ENCODE peak calls at places on chromosomes 13 and 19, in five cellular contexts. X is aorta, H is trophoblast cell, V is ascending aorta, B is right cardiac atrium. P is an unnamed sample.
A peak's percentile ranks its signal among the peaks of the same experiment; 100 is the strongest.

GRCh38 chr19:3932931-3933810 is at the start of gene NMRK2:
- DNase-seq in X (no peak), V (no peak), B (peak; percentile 58), H (peak; percentile 46), P (peak; percentile 66)

GRCh38 chr19:45474191-45474940 is 6.6 kb downstream of the FOSB start:
- DNase-seq in B (no peak), X (no peak), H (peak; percentile 94), V (no peak), P (no peak)

GRCh38 chr13:32224916-32225315 is 90.2 kb downstream of the ZAR1L start:
- DNase-seq in X (no peak), H (no peak), B (no peak), V (no peak), P (no peak)

GRCh38 chr19:48859711-48860572 is 8.5 kb downstream of the PLEKHA4 start:
- DNase-seq in B (no peak), X (peak; percentile 62), V (no peak), H (peak; percentile 98), P (peak; percentile 20)

GRCh38 chr19:49875801-49876421 is 1.2 kb downstream of the AKT1S1 start:
- DNase-seq in X (peak; percentile 83), H (peak; percentile 39), B (peak; percentile 72), V (no peak), P (peak; percentile 64)

GRCh38 chr13:75486654-75487053 is 4.7 kb upstream of the TBC1D4 start:
- DNase-seq in B (no peak), V (no peak), H (no peak), X (no peak), P (no peak)

GRCh38 chr13:30739646-30740642 is 4.6 kb downstream of the ALOX5AP start:
- DNase-seq in H (peak; percentile 64), V (no peak), B (no peak), X (no peak), P (no peak)

GRCh38 chr13:72218966-72219365 is 352.0 kb upstream of the DACH1 start:
- DNase-seq in V (no peak), B (no peak), X (no peak), H (no peak), P (no peak)

GRCh38 chr13:61094865-61095264 is 320.8 kb downstream of the PCDH20 start:
- DNase-seq in X (no peak), H (no peak), V (no peak), B (no peak), P (no peak)

GRCh38 chr19:40493778-40494177 is 27.0 kb downstream of the SPTBN4 start:
- DNase-seq in B (no peak), X (no peak), V (no peak), H (no peak), P (no peak)

GRCh38 chr13:33347866-33348265 is 62.3 kb upstream of the STARD13 start:
- DNase-seq in B (no peak), H (no peak), X (peak; percentile 50), V (no peak), P (no peak)

GRCh38 chr13:77374339-77374738 is 47.4 kb upstream of the MYCBP2 start:
- DNase-seq in H (no peak), X (no peak), V (no peak), B (no peak), P (no peak)

GRCh38 chr13:96532804-96533203 is 442.9 kb downstream of the HS6ST3 start:
- DNase-seq in V (no peak), H (no peak), X (no peak), B (no peak), P (no peak)

GRCh38 chr13:47351798-47352197 is 454.9 kb upstream of the HTR2A start:
- DNase-seq in X (no peak), H (no peak), V (no peak), B (no peak), P (no peak)

GRCh38 chr13:42746846-42747245 is 34.5 kb upstream of the FAM216B start:
- DNase-seq in X (no peak), V (no peak), H (no peak), B (no peak), P (no peak)

GRCh38 chr19:33508009-33508408 is 13.6 kb downstream of the PEPD start:
- DNase-seq in X (no peak), B (no peak), H (no peak), V (no peak), P (no peak)

GRCh38 chr13:67204731-67205130 is 25.4 kb downstream of the PCDH9 start:
- DNase-seq in B (no peak), X (no peak), V (no peak), H (no peak), P (no peak)

GRCh38 chr13:101190976-101191375 is 225.3 kb downstream of the NALCN start:
- DNase-seq in V (no peak), X (no peak), H (no peak), B (no peak), P (no peak)

GRCh38 chr19:44748426-44749254 is at the start of gene BCL3:
- DNase-seq in X (peak; percentile 87), B (peak; percentile 89), V (no peak), H (peak; percentile 53), P (peak; percentile 82)

GRCh38 chr13:25738342-25738771 is 313.5 kb downstream of the SHISA2 start:
- DNase-seq in X (no peak), H (no peak), V (no peak), B (no peak), P (no peak)

GRCh38 chr19:49425922-49426592 is 869 bp downstream of the GFY start:
- DNase-seq in X (no peak), V (no peak), H (no peak), B (no peak), P (no peak)

GRCh38 chr13:106103779-106104178 is 431.7 kb downstream of the EFNB2 start:
- DNase-seq in H (no peak), B (no peak), V (no peak), X (no peak), P (no peak)

GRCh38 chr19:16160943-16161560 is 12.3 kb downstream of the CIB3 start:
- DNase-seq in B (no peak), X (no peak), H (peak; percentile 25), V (no peak), P (no peak)

GRCh38 chr19:47511128-47511517 is 3.7 kb downstream of the NAPA start:
- DNase-seq in B (no peak), V (no peak), H (no peak), X (no peak), P (peak; percentile 63)

GRCh38 chr13:48221301-48222190 is 11.5 kb upstream of the ITM2B start:
- DNase-seq in X (no peak), H (no peak), V (no peak), B (no peak), P (no peak)

GRCh38 chr13:91278888-91279287 is 68.6 kb upstream of the MIR17HG start:
- DNase-seq in V (no peak), X (no peak), H (no peak), B (no peak), P (no peak)

GRCh38 chr13:20173121-20173746 is 12.4 kb upstream of the GJA3 start:
- DNase-seq in X (no peak), V (no peak), B (no peak), H (no peak), P (no peak)

GRCh38 chr19:45439569-45440258 is 16.0 kb upstream of the ERCC1 start:
- DNase-seq in V (peak; percentile 52), X (peak; percentile 92), B (peak; percentile 88), H (peak; percentile 80), P (peak; percentile 90)

DNA sequence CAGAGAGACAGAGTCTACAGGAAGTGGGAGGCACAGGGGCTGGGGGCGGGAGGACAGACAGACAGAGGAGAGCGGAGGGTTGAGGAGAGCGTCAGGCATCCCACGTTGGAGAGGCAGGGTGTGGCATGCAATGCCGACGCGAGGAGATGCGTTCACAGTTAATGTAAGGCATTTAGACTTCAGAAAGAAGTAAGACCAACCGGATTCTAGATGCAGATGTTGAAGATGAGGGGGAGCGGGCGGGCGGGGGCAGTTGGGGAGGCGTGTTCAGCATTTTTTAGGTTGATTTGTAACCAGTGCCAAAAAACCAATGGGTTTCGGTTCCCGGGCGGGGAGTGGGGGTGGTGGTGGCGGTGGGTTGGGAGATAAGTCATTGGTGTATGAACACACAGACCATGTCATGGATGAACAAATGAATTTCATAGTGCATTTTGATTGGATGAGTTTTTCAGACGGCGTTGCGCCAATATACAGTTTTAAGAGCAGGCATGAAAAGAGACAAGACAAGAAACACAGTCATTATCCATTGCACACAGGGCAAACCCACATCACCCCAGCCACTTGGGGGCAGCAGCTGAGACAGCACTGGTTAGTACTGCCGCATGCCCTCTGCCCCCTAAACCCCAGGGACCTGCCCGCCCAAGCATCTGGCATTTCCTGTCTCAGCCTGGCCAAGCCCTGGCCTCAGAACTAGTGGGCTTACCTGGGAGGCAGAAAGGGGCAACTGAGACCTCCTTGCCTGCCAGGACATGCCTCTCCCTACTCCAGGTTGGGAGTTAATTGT is 91.3 kb downstream of the IER2 start:
- DNase-seq in H (no peak), X (no peak), B (no peak), V (no peak), P (no peak)
- H3K27me3 ChIP-seq in H (no peaks in the 10 kb centered on the region), X (no peaks in the 10 kb centered on the region), B (no peaks in the 10 kb centered on the region), V (no peaks in the 10 kb centered on the region), P (peaks cover 13% of the 10 kb centered on the region)

DNA sequence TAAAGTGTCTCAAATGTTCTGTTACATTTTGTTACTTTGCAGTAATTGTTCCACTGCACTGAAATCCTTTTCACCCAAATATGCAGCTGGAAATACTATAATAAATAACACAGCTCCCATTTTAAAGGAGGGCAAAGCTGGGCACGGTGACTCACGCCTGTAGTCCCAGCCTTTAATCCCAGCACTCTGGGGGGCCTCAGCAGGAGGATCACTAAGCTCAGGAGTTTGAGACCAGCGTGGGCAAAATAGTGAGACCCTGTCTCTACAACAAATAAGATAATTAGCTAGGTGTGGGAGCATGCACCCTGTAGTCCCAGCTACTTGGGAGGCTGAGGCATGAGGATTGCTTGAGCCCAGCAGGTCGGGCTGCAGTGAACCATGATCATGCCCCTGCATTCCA is 7.5 kb upstream of the UBAC2 start:
- DNase-seq in H (no peak), B (no peak), X (no peak), V (no peak), P (no peak)
- H3K27me3 ChIP-seq in H (no peaks in the 10 kb centered on the region), B (no peaks in the 10 kb centered on the region), X (no peaks in the 10 kb centered on the region), V (no peaks in the 10 kb centered on the region), P (no peaks in the 10 kb centered on the region)

DNA sequence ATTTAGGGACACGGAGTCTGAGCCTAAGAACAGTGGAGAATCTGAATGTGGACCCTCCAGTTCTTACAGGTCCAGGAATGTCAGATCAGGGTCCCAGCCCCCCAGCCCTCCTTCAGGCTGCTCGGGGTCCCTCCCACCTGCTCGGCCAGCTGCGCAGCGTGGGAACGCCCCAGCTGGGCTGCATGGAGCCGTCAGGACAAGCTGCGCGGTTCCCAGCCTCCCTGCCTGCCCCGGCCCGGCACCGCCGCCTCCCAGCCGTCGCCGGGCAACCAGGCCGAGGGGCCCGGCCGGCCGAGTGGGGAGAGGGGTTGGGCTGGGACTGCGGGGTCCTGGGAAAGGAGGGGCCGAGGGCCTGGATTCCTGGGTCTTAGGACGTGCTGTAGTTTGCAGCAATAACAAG is 710 bp upstream of the KIRREL2 start:
- DNase-seq in X (no peak), V (no peak), B (no peak), H (no peak), P (no peak)
- H3K27me3 ChIP-seq in X (no peaks in the 10 kb centered on the region), V (peaks cover 5% of the 10 kb centered on the region), B (no peaks in the 10 kb centered on the region), H (peaks cover 44% of the 10 kb centered on the region), P (peaks cover 99% of the 10 kb centered on the region)

GRCh38 chr19:41929536-41930071 is 1.4 kb upstream of the ERFL start:
- DNase-seq in B (no peak), X (no peak), H (no peak), V (no peak), P (no peak)

GRCh38 chr19:41928754-41929535 is 696 bp upstream of the ERFL start:
- DNase-seq in V (no peak), X (no peak), H (no peak), B (no peak), P (no peak)

GRCh38 chr19:41930926-41931592 is 2.8 kb upstream of the ERFL start:
- DNase-seq in B (no peak), V (no peak), H (no peak), X (no peak), P (no peak)

GRCh38 chr19:41928221-41928683 is at the start of gene ERFL:
- DNase-seq in X (no peak), V (no peak), H (no peak), B (no peak), P (no peak)

GRCh38 chr19:41930322-41930722 is 2.1 kb upstream of the ERFL start:
- DNase-seq in V (no peak), B (no peak), X (no peak), H (no peak), P (no peak)
- H3K27me3 ChIP-seq in V (peaks cover 47% of the 10 kb centered on the region), B (no peaks in the 10 kb centered on the region), X (no peaks in the 10 kb centered on the region), H (peaks cover 78% of the 10 kb centered on the region), P (peaks cover 100% of the 10 kb centered on the region)